ENCODE peak calls at places on chromosomes 7 and 10, in nine cellular contexts. H is T-helper 1 cell, R is NCI-H2171 treated with DMSO at 0.1 percent for 48 hours, J is activated B cell treated with CpG ODN at 0.5 μM for 24 hours, N is smooth muscle cell of the brain vasculature, W is IMR-90, D is HTR-8/SVneo, I is NCI-H2029, Z is H9. E is an unnamed sample.

GRCh38 chr7:124101173-124101768 is 68.4 kb upstream of the TMEM229A start:
- DNase-seq in H (no peak), R (no peak), J (no peak), N (no peak), W (peak), D (no peak), I (no peak), Z (no peak), E (no peak)

GRCh38 chr7:716212-716611 is 10.3 kb upstream of the DNAAF5 start:
- DNase-seq in H (no peak), R (peak), J (no peak), N (no peak), W (no peak), D (no peak), I (no peak), Z (peak), E (no peak)

GRCh38 chr10:49552277-49552676 is 13.4 kb upstream of the ERCC6 start:
- DNase-seq in H (no peak), R (no peak), J (no peak), N (no peak), W (peak), D (peak), I (no peak), Z (no peak), E (no peak)

GRCh38 chr7:48171190-48171589 is at the start of gene ABCA13:
- DNase-seq in H (no peak), R (peak), J (no peak), N (no peak), W (peak), D (no peak), I (no peak), Z (no peak), E (no peak)

GRCh38 chr10:110077436-110078120 is 69.8 kb downstream of the ADD3 start:
- DNase-seq in H (no peak), R (no peak), J (no peak), N (no peak), W (no peak), D (no peak), I (no peak), Z (no peak), E (no peak)

GRCh38 chr7:78081344-78081743 is 282.8 kb downstream of the PHTF2 start:
- DNase-seq in H (no peak), R (no peak), J (no peak), N (no peak), W (no peak), D (no peak), I (no peak), Z (no peak), E (no peak)

GRCh38 chr10:119734396-119735332 is 8.8 kb downstream of the INPP5F start:
- DNase-seq in H (no peak), R (peak), J (no peak), N (no peak), W (peak), D (no peak), I (no peak), Z (no peak), E (no peak)

GRCh38 chr7:53315986-53316385 is 280.6 kb downstream of the POM121L12 start:
- DNase-seq in H (no peak), R (no peak), J (no peak), N (no peak), W (no peak), D (no peak), I (no peak), Z (no peak), E (no peak)

GRCh38 chr10:29479081-29479917 is 155.5 kb downstream of the SVIL start:
- DNase-seq in H (no peak), R (no peak), J (no peak), N (no peak), W (peak), D (no peak), I (no peak), Z (no peak), E (no peak)

GRCh38 chr7:117844678-117845077 is 28.6 kb downstream of the CTTNBP2 start:
- DNase-seq in H (no peak), R (no peak), J (no peak), N (no peak), W (no peak), D (no peak), I (no peak), Z (no peak), E (no peak)

GRCh38 chr7:7539152-7539551 is 3.5 kb upstream of the COL28A1 start:
- DNase-seq in H (no peak), R (no peak), J (no peak), N (no peak), W (no peak), D (no peak), I (no peak), Z (no peak), E (no peak)

GRCh38 chr10:114577133-114577532 is 80.9 kb downstream of the ABLIM1 start:
- DNase-seq in H (no peak), R (no peak), J (no peak), N (peak), W (peak), D (peak), I (no peak), Z (no peak), E (no peak)

GRCh38 chr10:95334793-95335120 is 44.0 kb upstream of the PDLIM1 start:
- DNase-seq in H (no peak), R (no peak), J (no peak), N (no peak), W (no peak), D (no peak), I (no peak), Z (no peak), E (no peak)

GRCh38 chr7:42494199-42494710 is 257.2 kb upstream of the GLI3 start:
- DNase-seq in H (no peak), R (no peak), J (no peak), N (no peak), W (no peak), D (no peak), I (no peak), Z (no peak), E (no peak)

GRCh38 chr7:136868496-136869005 is at the start of gene CHRM2:
- DNase-seq in H (no peak), R (peak), J (no peak), N (no peak), W (peak), D (no peak), I (peak), Z (peak), E (peak)

GRCh38 chr10:74024600-74024999 is 26.7 kb downstream of the VCL start:
- DNase-seq in H (no peak), R (no peak), J (no peak), N (no peak), W (no peak), D (no peak), I (no peak), Z (no peak), E (no peak)

GRCh38 chr7:18363751-18364402 is 131.7 kb upstream of the HDAC9 start:
- DNase-seq in H (no peak), R (no peak), J (no peak), N (no peak), W (no peak), D (no peak), I (no peak), Z (no peak), E (no peak)

GRCh38 chr7:41916450-41916927 is 213.6 kb upstream of the INHBA start:
- DNase-seq in H (no peak), R (no peak), J (no peak), N (peak), W (peak), D (peak), I (no peak), Z (no peak), E (no peak)

GRCh38 chr10:101839421-101840063 is 4.1 kb downstream of the KCNIP2 start:
- DNase-seq in H (peak), R (peak), J (peak), N (no peak), W (peak), D (no peak), I (no peak), Z (peak), E (peak)

GRCh38 chr10:129949411-129950335 is 14.4 kb downstream of the EBF3 start:
- DNase-seq in H (no peak), R (peak), J (no peak), N (no peak), W (peak), D (no peak), I (no peak), Z (peak), E (no peak)

GRCh38 chr10:131660427-131660826 is 240.4 kb upstream of the PPP2R2D start:
- DNase-seq in H (no peak), R (no peak), J (no peak), N (no peak), W (no peak), D (no peak), I (no peak), Z (no peak), E (no peak)

GRCh38 chr7:890868-891267 is 14.5 kb downstream of the GET4 start:
- DNase-seq in H (no peak), R (no peak), J (no peak), N (no peak), W (no peak), D (no peak), I (no peak), Z (no peak), E (no peak)

GRCh38 chr7:13725591-13725990 is 263.9 kb downstream of the ETV1 start:
- DNase-seq in H (no peak), R (no peak), J (no peak), N (no peak), W (no peak), D (no peak), I (no peak), Z (no peak), E (no peak)

GRCh38 chr7:112987171-112987570 is 99.5 kb downstream of the GPR85 start:
- DNase-seq in H (no peak), R (no peak), J (no peak), N (no peak), W (no peak), D (no peak), I (no peak), Z (no peak), E (no peak)

GRCh38 chr10:31961675-31962074 is 33.0 kb upstream of the ARHGAP12 start:
- DNase-seq in H (no peak), R (peak), J (no peak), N (no peak), W (peak), D (peak), I (no peak), Z (no peak), E (no peak)

GRCh38 chr10:126661356-126661755 is 9.1 kb downstream of the C10orf90 start:
- DNase-seq in H (no peak), R (no peak), J (no peak), N (no peak), W (no peak), D (no peak), I (no peak), Z (no peak), E (no peak)

GRCh38 chr10:16828114-16828568 is 10.9 kb upstream of the RSU1 start:
- DNase-seq in H (peak), R (peak), J (peak), N (peak), W (peak), D (peak), I (peak), Z (peak), E (no peak)

GRCh38 chr10:807163-807957 is 117.9 kb upstream of the DIP2C start:
- DNase-seq in H (no peak), R (no peak), J (no peak), N (no peak), W (no peak), D (no peak), I (no peak), Z (no peak), E (no peak)

GRCh38 chr10:69911571-69912528 is 110.1 kb downstream of the COL13A1 start:
- DNase-seq in H (no peak), R (no peak), J (no peak), N (no peak), W (no peak), D (no peak), I (no peak), Z (no peak), E (no peak)

GRCh38 chr7:41886906-41887311 is 184.0 kb upstream of the INHBA start:
- DNase-seq in H (no peak), R (no peak), J (no peak), N (peak), W (peak), D (no peak), I (no peak), Z (peak), E (peak)

GRCh38 chr7:32047801-32048200 is 22.4 kb downstream of the PDE1C start:
- DNase-seq in H (no peak), R (no peak), J (no peak), N (no peak), W (peak), D (no peak), I (no peak), Z (no peak), E (no peak)

E was measured in chondrocyte.